ENCODE peak calls at places on chromosome 3, in ten cellular contexts. A, M, K, L, Q, Y, U, H, S and W are unnamed samples.

GRCh38 chr3:190780524-190780923 is 82.0 kb downstream of the GMNC start:
- DNase-seq in A (no peak), M (no peak), K (no peak), L (no peak), Q (no peak), Y (no peak), U (no peak), H (no peak), S (no peak), W (no peak)

GRCh38 chr3:72187131-72187530 is 402.2 kb upstream of the PROK2 start:
- DNase-seq in A (no peak), M (no peak), K (no peak), L (no peak), Q (no peak), Y (no peak), U (no peak), H (no peak), S (no peak), W (no peak)

GRCh38 chr3:27354588-27355203 is 14.5 kb downstream of the NEK10 start:
- DNase-seq in A (no peak), M (no peak), K (no peak), L (no peak), Q (no peak), Y (no peak), U (no peak), H (no peak), S (no peak), W (no peak)

GRCh38 chr3:87354399-87354798 is 78.0 kb upstream of the POU1F1 start:
- DNase-seq in A (no peak), M (no peak), K (no peak), L (no peak), Q (no peak), Y (no peak), U (no peak), H (no peak), S (no peak), W (no peak)

GRCh38 chr3:10693457-10693856 is 122.6 kb upstream of the SLC6A11 start:
- DNase-seq in A (no peak), M (no peak), K (no peak), L (no peak), Q (no peak), Y (no peak), U (no peak), H (no peak), S (no peak), W (no peak)

GRCh38 chr3:38121832-38122461 is 15.0 kb downstream of the ACAA1 start:
- DNase-seq in A (no peak), M (peak), K (no peak), L (no peak), Q (no peak), Y (no peak), U (no peak), H (no peak), S (no peak), W (no peak)

GRCh38 chr3:124063168-124063909 is 71.4 kb upstream of the ROPN1 start:
- DNase-seq in A (peak), M (no peak), K (no peak), L (no peak), Q (no peak), Y (no peak), U (peak), H (no peak), S (peak), W (no peak)

GRCh38 chr3:136699271-136699828 is 52.8 kb downstream of the STAG1 start:
- DNase-seq in A (no peak), M (no peak), K (no peak), L (no peak), Q (no peak), Y (no peak), U (no peak), H (no peak), S (no peak), W (no peak)

GRCh38 chr3:52063026-52063723 is 6.8 kb upstream of the DUSP7 start:
- DNase-seq in A (no peak), M (no peak), K (peak), L (no peak), Q (no peak), Y (no peak), U (no peak), H (no peak), S (no peak), W (no peak)

GRCh38 chr3:52522651-52523251 is 10.9 kb downstream of the NT5DC2 start:
- DNase-seq in A (no peak), M (no peak), K (no peak), L (no peak), Q (peak), Y (no peak), U (no peak), H (no peak), S (peak), W (no peak)

GRCh38 chr3:89606151-89606550 is 498.7 kb downstream of the EPHA3 start:
- DNase-seq in A (no peak), M (no peak), K (no peak), L (no peak), Q (no peak), Y (no peak), U (no peak), H (no peak), S (no peak), W (no peak)

GRCh38 chr3:160038862-160039562 is 50.4 kb downstream of the IL12A start:
- DNase-seq in A (no peak), M (peak), K (peak), L (no peak), Q (no peak), Y (no peak), U (no peak), H (peak), S (peak), W (peak)

GRCh38 chr3:46660543-46661523 is 32.6 kb downstream of the ALS2CL start:
- DNase-seq in A (no peak), M (peak), K (no peak), L (no peak), Q (peak), Y (no peak), U (no peak), H (no peak), S (no peak), W (peak)

GRCh38 chr3:32121137-32121536 is 14.7 kb downstream of the GPD1L start:
- DNase-seq in A (no peak), M (no peak), K (no peak), L (no peak), Q (no peak), Y (no peak), U (no peak), H (no peak), S (no peak), W (no peak)

GRCh38 chr3:42979044-42979962 is at the start of gene GASK1A:
- DNase-seq in A (peak), M (peak), K (peak), L (peak), Q (peak), Y (no peak), U (no peak), H (peak), S (peak), W (peak)

GRCh38 chr3:108453541-108454057 is 56.8 kb downstream of the MYH15 start:
- DNase-seq in A (no peak), M (no peak), K (no peak), L (no peak), Q (no peak), Y (no peak), U (peak), H (no peak), S (no peak), W (no peak)

GRCh38 chr3:50532062-50532705 is 28.8 kb upstream of the CACNA2D2 start:
- DNase-seq in A (no peak), M (no peak), K (no peak), L (no peak), Q (no peak), Y (no peak), U (no peak), H (no peak), S (no peak), W (no peak)

GRCh38 chr3:179739816-179740594 is 87.2 kb downstream of the USP13 start:
- DNase-seq in A (no peak), M (no peak), K (no peak), L (no peak), Q (no peak), Y (no peak), U (no peak), H (no peak), S (no peak), W (no peak)

GRCh38 chr3:128770387-128770786 is 44.4 kb downstream of the RAB7A start:
- DNase-seq in A (no peak), M (no peak), K (no peak), L (no peak), Q (no peak), Y (no peak), U (no peak), H (no peak), S (no peak), W (no peak)

GRCh38 chr3:119901148-119901547 is 119.2 kb downstream of the NR1I2 start:
- DNase-seq in A (no peak), M (no peak), K (no peak), L (no peak), Q (no peak), Y (no peak), U (no peak), H (no peak), S (no peak), W (no peak)